ENCODE peak calls at places on chromosomes 5 and 9, in ten cellular contexts. U is psoas muscle, Z is HL-60, G is tibial artery, K is Panc1, C is stomach, F is GM23338, E is left ventricle myocardium inferior, X is AG04450, I is IMR-90. M is an unnamed sample.

GRCh38 chr5:177357459-177358332 is at the start of gene RGS14:
- DNase-seq in G (no peak), Z (peak; percentile 87), F (no peak), U (peak; percentile 35), I (peak; percentile 47), K (no peak), E (peak; percentile 29), C (peak; percentile 45), X (no peak), M (no peak)

GRCh38 chr9:108083160-108083559 is 593.6 kb upstream of the KLF4 start:
- DNase-seq in I (no peak), F (no peak), G (no peak), X (no peak), U (no peak), K (no peak), Z (no peak), E (no peak), C (no peak), M (no peak)

GRCh38 chr5:139850423-139851016 is 54.9 kb downstream of the PSD2 start:
- DNase-seq in K (no peak), Z (no peak), U (no peak), G (no peak), E (no peak), I (no peak), X (no peak), C (no peak), F (no peak), M (peak; percentile 43)

GRCh38 chr5:106420102-106420501 is 1250.6 kb downstream of the EFNA5 start:
- DNase-seq in Z (no peak), X (no peak), K (no peak), F (no peak), U (no peak), G (no peak), E (no peak), I (no peak), C (no peak), M (no peak)

GRCh38 chr5:35009657-35010056 is 38.1 kb downstream of the AGXT2 start:
- DNase-seq in G (no peak), X (no peak), C (no peak), E (no peak), I (peak; percentile 41), U (no peak), K (no peak), Z (no peak), F (no peak), M (no peak)

GRCh38 chr9:133458643-133459312 is 1.0 kb upstream of the CACFD1 start:
- DNase-seq in E (no peak), F (no peak), Z (no peak), I (no peak), C (no peak), K (no peak), G (no peak), U (no peak), X (no peak), M (peak; percentile 65)

GRCh38 chr5:81544351-81545001 is 150.5 kb upstream of the ACOT12 start:
- DNase-seq in U (no peak), C (no peak), G (no peak), Z (no peak), F (no peak), E (no peak), X (no peak), K (no peak), I (peak; percentile 8), M (no peak)

GRCh38 chr9:128882677-128883590 is 1.0 kb downstream of the LRRC8A start:
- DNase-seq in U (no peak), G (no peak), X (no peak), C (no peak), E (no peak), I (no peak), F (no peak), K (no peak), Z (no peak), M (peak; percentile 42)

GRCh38 chr5:118752992-118753391 is 235.4 kb downstream of the DTWD2 start:
- DNase-seq in F (no peak), K (no peak), Z (no peak), C (no peak), E (no peak), X (no peak), U (no peak), I (no peak), G (no peak), M (no peak)

GRCh38 chr5:54900906-54901725 is 84.3 kb downstream of the ESM1 start:
- DNase-seq in X (peak; percentile 83), G (peak; percentile 74), C (peak; percentile 43), I (peak; percentile 93), K (no peak), U (peak; percentile 42), E (no peak), F (no peak), Z (peak; percentile 16), M (no peak)

GRCh38 chr5:91137647-91138046 is 245.5 kb downstream of the ARRDC3 start:
- DNase-seq in Z (no peak), X (no peak), K (no peak), C (no peak), I (no peak), U (no peak), F (no peak), E (no peak), G (no peak), M (no peak)

GRCh38 chr5:101838329-101838964 is 457.6 kb downstream of the SLCO4C1 start:
- DNase-seq in Z (no peak), E (no peak), U (no peak), K (no peak), I (peak; percentile 1), C (no peak), G (no peak), F (no peak), X (peak; percentile 15), M (no peak)

GRCh38 chr5:10632110-10632903 is 68.4 kb downstream of the ANKRD33B start:
- DNase-seq in C (no peak), I (peak; percentile 59), U (no peak), E (no peak), X (no peak), Z (peak; percentile 96), K (no peak), G (no peak), F (no peak), M (no peak)

GRCh38 chr5:66565878-66566277 is 30.3 kb upstream of the MAST4 start:
- DNase-seq in G (no peak), E (no peak), I (no peak), U (no peak), X (no peak), F (peak; percentile 55), K (no peak), C (no peak), Z (no peak), M (no peak)

GRCh38 chr5:149172261-149172660 is 31.0 kb downstream of the ABLIM3 start:
- DNase-seq in I (peak; percentile 92), E (no peak), X (peak; percentile 26), K (no peak), Z (no peak), C (no peak), F (no peak), G (no peak), U (no peak), M (peak; percentile 66)

GRCh38 chr9:104503440-104503839 is 623 bp upstream of the OR13F1 start:
- DNase-seq in F (no peak), G (no peak), E (no peak), I (no peak), C (no peak), U (no peak), X (no peak), K (no peak), Z (no peak), M (no peak)

GRCh38 chr9:137163101-137163661 is 6.7 kb downstream of the LRRC26 start:
- DNase-seq in K (no peak), G (no peak), Z (no peak), U (no peak), X (no peak), I (no peak), F (peak; percentile 74), E (no peak), C (no peak), M (no peak)

GRCh38 chr5:458547-459353 is 15.8 kb downstream of the EXOC3 start:
- DNase-seq in F (no peak), Z (no peak), X (no peak), E (peak; percentile 7), K (no peak), C (no peak), G (peak; percentile 20), I (peak; percentile 65), U (no peak), M (no peak)

GRCh38 chr9:2919347-2919746 is 75.5 kb upstream of the PUM3 start:
- DNase-seq in U (no peak), I (no peak), G (no peak), Z (no peak), E (no peak), X (no peak), F (no peak), K (no peak), C (no peak), M (no peak)

GRCh38 chr5:76385540-76385939 is 17.5 kb upstream of the IQGAP2 start:
- DNase-seq in E (no peak), X (no peak), I (no peak), K (no peak), Z (no peak), C (no peak), U (no peak), F (no peak), G (no peak), M (no peak)
- H3K27ac ChIP-seq in E (no peak overlapping the region), X (no peak overlapping the region), I (no peak overlapping the region), K (no peak overlapping the region), Z (no peak overlapping the region), C (peak overlapping the region; percentile 57), U (no peak overlapping the region), F (no peak overlapping the region), G (no peak overlapping the region), M (no peak overlapping the region)

GRCh38 chr5:107607656-107608368 is 62.9 kb downstream of the EFNA5 start:
- DNase-seq in Z (no peak), K (no peak), F (no peak), X (no peak), C (no peak), I (no peak), E (no peak), G (no peak), U (no peak), M (no peak)
- TF ChIP-seq CTCF in Z (no peak), K (peak; percentile 21), F (no peak), X (no peak), C (no peak), I (no peak), E (no peak), G (no peak), U (no peak), M (no peak)

DNA sequence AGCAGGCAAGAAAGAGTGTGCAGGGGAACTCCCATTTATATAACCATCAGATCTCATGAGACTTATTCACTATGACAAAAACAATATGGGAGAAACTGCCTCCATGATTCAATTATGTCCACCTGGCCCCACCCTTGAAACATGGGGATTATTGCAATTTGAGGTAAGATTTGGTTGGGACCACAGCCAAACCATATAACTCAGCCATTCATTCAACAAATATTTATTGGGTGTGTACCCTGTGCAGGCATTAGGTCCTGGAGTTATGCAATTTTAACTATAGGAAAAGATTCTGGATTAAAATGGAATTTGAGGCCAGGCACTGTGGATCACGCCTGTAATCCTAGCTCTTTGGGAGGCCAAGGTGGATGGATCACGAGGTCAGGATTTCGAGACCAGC is 124.2 kb upstream of the GAS1 start:
- DNase-seq in U (no peak), K (no peak), F (no peak), I (no peak), G (no peak), C (no peak), E (no peak), Z (no peak), X (no peak), M (no peak)
- H3K27ac ChIP-seq in U (no peak overlapping the region), K (no peak overlapping the region), F (no peak overlapping the region), I (no peak overlapping the region), G (no peak overlapping the region), C (no peak overlapping the region), E (no peak overlapping the region), Z (no peak overlapping the region), X (no peak overlapping the region), M (no peak overlapping the region)

GRCh38 chr9:75588808-75589207 is 301.7 kb upstream of the PCSK5 start:
- DNase-seq in C (no peak), Z (no peak), K (no peak), I (no peak), E (no peak), G (no peak), F (peak; percentile 48), X (no peak), U (no peak), M (no peak)
- TF ChIP-seq CTCF in C (no peak), Z (no peak), K (no peak), I (peak; percentile 4), E (no peak), G (no peak), F (peak; percentile 37), X (no peak), U (no peak), M (no peak)